ENCODE peak calls at places on chromosomes 13 and 19, in four cellular contexts. L is fibroblast of the aortic adventitia; I is activated CD4-positive, alpha-beta T cell treated with anti-CD3 and anti-CD28 coated beads, Interleukin-2, amount 10 ng/mL, durations not matched to agents 7 days and 5 days; V is NCI-H345. O is an unnamed sample.

GRCh38 chr19:35135389-35135909 is 590 bp upstream of the LGI4 start:
- DNase-seq in I (peak; percentile 66), L (peak; percentile 65), V (peak; percentile 76), O (peak; percentile 79)

GRCh38 chr19:1516395-1516753 is 3.6 kb upstream of the ADAMTSL5 start:
- DNase-seq in V (no peak), I (no peak), L (no peak), O (peak; percentile 28)

GRCh38 chr13:32025730-32026129 is 5.8 kb upstream of the FRY start:
- DNase-seq in L (no peak), I (no peak), V (peak; percentile 80), O (no peak)

GRCh38 chr13:49802410-49802809 is 9.9 kb upstream of the KPNA3 start:
- DNase-seq in L (no peak), V (no peak), I (no peak), O (no peak)

GRCh38 chr19:52007436-52007804 is 591 bp downstream of the ZNF615 start:
- DNase-seq in L (peak; percentile 7), V (no peak), I (no peak), O (peak; percentile 63)

GRCh38 chr13:30738526-30738925 is 3.2 kb downstream of the ALOX5AP start:
- DNase-seq in V (no peak), L (no peak), I (no peak), O (no peak)

GRCh38 chr13:26460652-26461051 is 96.8 kb upstream of the WASF3 start:
- DNase-seq in L (peak; percentile 31), V (no peak), I (no peak), O (no peak)

GRCh38 chr19:17107546-17108452 is 32.2 kb downstream of the MYO9B start:
- DNase-seq in L (peak; percentile 97), V (no peak), I (no peak), O (no peak)

GRCh38 chr13:62337109-62337880 is 921.6 kb upstream of the PCDH20 start:
- DNase-seq in V (no peak), L (no peak), I (no peak), O (no peak)

GRCh38 chr19:49071860-49072547 is 495 bp downstream of the KCNA7 start:
- DNase-seq in L (no peak), I (no peak), V (no peak), O (peak; percentile 41)

GRCh38 chr13:71879129-71879535 is 12.1 kb upstream of the DACH1 start:
- DNase-seq in V (peak; percentile 83), L (no peak), I (peak; percentile 26), O (peak; percentile 54)

GRCh38 chr13:46195017-46195416 is 13.0 kb upstream of the LCP1 start:
- DNase-seq in I (no peak), L (no peak), V (no peak), O (no peak)

GRCh38 chr13:50075619-50076097 is 60.4 kb downstream of the KCNRG start:
- DNase-seq in I (no peak), V (no peak), L (peak; percentile 53), O (no peak)

GRCh38 chr13:72839831-72840426 is 58.0 kb downstream of the PIBF1 start:
- DNase-seq in V (peak; percentile 52), L (peak; percentile 48), I (peak; percentile 53), O (peak; percentile 55)

GRCh38 chr13:30045916-30046704 is 195.7 kb upstream of the UBL3 start:
- DNase-seq in L (peak; percentile 71), V (no peak), I (no peak), O (peak; percentile 41)

GRCh38 chr13:31236211-31236786 is 36.5 kb downstream of the B3GLCT start:
- DNase-seq in L (peak; percentile 68), V (peak; percentile 27), I (peak; percentile 8), O (peak; percentile 75)

O was measured in DMS53.